ENCODE peak calls at places on chromosomes 12 and 14, in eight cellular contexts. One of them, this sample, is unnamed.

GRCh38 chr14:49366416-49366815 is 219.8 kb downstream of the RPS29 start:
- DNase-seq in neural crest cell: no peak
- DNase-seq in cardiac fibroblast: no peak
- DNase-seq in MCF 10A: no peak
- DNase-seq in Peyer's patch: no peak
- DNase-seq in sigmoid colon: no peak
- DNase-seq in foreskin fibroblast: no peak
- DNase-seq in heart left ventricle: no peak
- DNase-seq in this sample: no peak

GRCh38 chr12:67268896-67269631 is at the start of gene CAND1:
- DNase-seq in neural crest cell: peak
- DNase-seq in cardiac fibroblast: peak
- DNase-seq in MCF 10A: peak
- DNase-seq in Peyer's patch: peak
- DNase-seq in sigmoid colon: peak
- DNase-seq in foreskin fibroblast: peak
- DNase-seq in heart left ventricle: peak
- DNase-seq in this sample: peak

GRCh38 chr14:103066399-103066798 is 9.1 kb upstream of the CDC42BPB start:
- DNase-seq in neural crest cell: no peak
- DNase-seq in cardiac fibroblast: peak
- DNase-seq in MCF 10A: peak
- DNase-seq in Peyer's patch: no peak
- DNase-seq in sigmoid colon: peak
- DNase-seq in foreskin fibroblast: no peak
- DNase-seq in heart left ventricle: peak
- DNase-seq in this sample: no peak

GRCh38 chr14:88821888-88822287 is 2.6 kb upstream of the TTC8 start:
- DNase-seq in neural crest cell: no peak
- DNase-seq in cardiac fibroblast: no peak
- DNase-seq in MCF 10A: no peak
- DNase-seq in Peyer's patch: no peak
- DNase-seq in sigmoid colon: no peak
- DNase-seq in foreskin fibroblast: no peak
- DNase-seq in heart left ventricle: no peak
- DNase-seq in this sample: no peak

GRCh38 chr14:99630202-99630601 is 14.7 kb upstream of the HHIPL1 start:
- DNase-seq in neural crest cell: no peak
- DNase-seq in cardiac fibroblast: no peak
- DNase-seq in MCF 10A: no peak
- DNase-seq in Peyer's patch: no peak
- DNase-seq in sigmoid colon: no peak
- DNase-seq in foreskin fibroblast: no peak
- DNase-seq in heart left ventricle: no peak
- DNase-seq in this sample: no peak

GRCh38 chr14:69699743-69700309 is 67.1 kb upstream of the SRSF5 start:
- DNase-seq in neural crest cell: no peak
- DNase-seq in cardiac fibroblast: no peak
- DNase-seq in MCF 10A: no peak
- DNase-seq in Peyer's patch: no peak
- DNase-seq in sigmoid colon: no peak
- DNase-seq in foreskin fibroblast: no peak
- DNase-seq in heart left ventricle: no peak
- DNase-seq in this sample: no peak

GRCh38 chr14:68616255-68616902 is 176.5 kb downstream of the ZFP36L1 start:
- DNase-seq in neural crest cell: no peak
- DNase-seq in cardiac fibroblast: peak
- DNase-seq in MCF 10A: peak
- DNase-seq in Peyer's patch: no peak
- DNase-seq in sigmoid colon: no peak
- DNase-seq in foreskin fibroblast: peak
- DNase-seq in heart left ventricle: no peak
- DNase-seq in this sample: no peak

GRCh38 chr14:70350078-70350477 is 9.4 kb downstream of the COX16 start:
- DNase-seq in neural crest cell: no peak
- DNase-seq in cardiac fibroblast: no peak
- DNase-seq in MCF 10A: no peak
- DNase-seq in Peyer's patch: no peak
- DNase-seq in sigmoid colon: no peak
- DNase-seq in foreskin fibroblast: no peak
- DNase-seq in heart left ventricle: no peak
- DNase-seq in this sample: no peak

GRCh38 chr14:86712727-86713126 is 1182.8 kb downstream of the FLRT2 start:
- DNase-seq in neural crest cell: no peak
- DNase-seq in cardiac fibroblast: no peak
- DNase-seq in MCF 10A: no peak
- DNase-seq in Peyer's patch: no peak
- DNase-seq in sigmoid colon: no peak
- DNase-seq in foreskin fibroblast: no peak
- DNase-seq in heart left ventricle: no peak
- DNase-seq in this sample: no peak

GRCh38 chr12:6927999-6928702 is 392 bp downstream of the ATN1 start:
- DNase-seq in neural crest cell: no peak
- DNase-seq in cardiac fibroblast: no peak
- DNase-seq in MCF 10A: no peak
- DNase-seq in Peyer's patch: no peak
- DNase-seq in sigmoid colon: no peak
- DNase-seq in foreskin fibroblast: peak
- DNase-seq in heart left ventricle: peak
- DNase-seq in this sample: no peak

GRCh38 chr12:6927379-6927991 is at the start of gene ATN1:
- DNase-seq in neural crest cell: peak
- DNase-seq in cardiac fibroblast: peak
- DNase-seq in MCF 10A: peak
- DNase-seq in Peyer's patch: peak
- DNase-seq in sigmoid colon: peak
- DNase-seq in foreskin fibroblast: peak
- DNase-seq in heart left ventricle: peak
- DNase-seq in this sample: peak

GRCh38 chr12:6925239-6925542 is 2.6 kb upstream of the ATN1 start:
- DNase-seq in neural crest cell: no peak
- DNase-seq in cardiac fibroblast: no peak
- DNase-seq in MCF 10A: no peak
- DNase-seq in Peyer's patch: no peak
- DNase-seq in sigmoid colon: no peak
- DNase-seq in foreskin fibroblast: no peak
- DNase-seq in heart left ventricle: no peak
- DNase-seq in this sample: no peak

GRCh38 chr12:6923851-6924250 is 3.9 kb upstream of the ATN1 start:
- DNase-seq in neural crest cell: no peak
- DNase-seq in cardiac fibroblast: no peak
- DNase-seq in MCF 10A: no peak
- DNase-seq in Peyer's patch: no peak
- DNase-seq in sigmoid colon: peak
- DNase-seq in foreskin fibroblast: no peak
- DNase-seq in heart left ventricle: no peak
- DNase-seq in this sample: no peak

GRCh38 chr12:6925543-6926279 is 2.0 kb upstream of the ATN1 start:
- DNase-seq in neural crest cell: no peak
- DNase-seq in cardiac fibroblast: peak
- DNase-seq in MCF 10A: peak
- DNase-seq in Peyer's patch: peak
- DNase-seq in sigmoid colon: peak
- DNase-seq in foreskin fibroblast: peak
- DNase-seq in heart left ventricle: peak
- DNase-seq in this sample: peak
- TF ChIP-seq CTCF in neural crest cell: no peak
- TF ChIP-seq CTCF in cardiac fibroblast: no peak
- TF ChIP-seq CTCF in MCF 10A: no peak
- TF ChIP-seq CTCF in Peyer's patch: no peak
- TF ChIP-seq CTCF in sigmoid colon: peak
- TF ChIP-seq CTCF in foreskin fibroblast: no peak
- TF ChIP-seq CTCF in heart left ventricle: no peak
- TF ChIP-seq CTCF in this sample: no peak

DNA sequence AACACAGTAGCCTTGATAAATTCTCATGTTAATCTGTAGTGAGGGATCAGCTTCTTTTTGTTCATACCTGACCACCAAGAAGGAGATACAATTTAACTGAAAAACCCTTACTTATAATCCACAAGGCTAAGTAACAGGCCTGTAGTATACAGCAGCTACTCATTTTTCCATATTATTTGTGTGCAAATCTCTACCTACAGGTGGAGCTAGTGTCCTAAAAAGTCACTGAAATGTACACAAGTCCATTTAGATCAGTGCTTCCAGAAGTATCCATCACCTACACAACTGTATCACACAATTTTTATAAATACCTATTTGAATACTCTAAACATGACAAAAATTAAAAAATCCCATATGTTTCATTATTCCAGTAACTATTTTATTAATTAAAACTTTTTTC is 173.2 kb downstream of the SLC35F4 start:
- DNase-seq in neural crest cell: no peak
- DNase-seq in cardiac fibroblast: peak
- DNase-seq in MCF 10A: peak
- DNase-seq in Peyer's patch: no peak
- DNase-seq in sigmoid colon: no peak
- DNase-seq in foreskin fibroblast: peak
- DNase-seq in heart left ventricle: no peak
- DNase-seq in this sample: peak
- TF ChIP-seq CTCF in neural crest cell: peak
- TF ChIP-seq CTCF in cardiac fibroblast: peak
- TF ChIP-seq CTCF in MCF 10A: peak
- TF ChIP-seq CTCF in Peyer's patch: no peak
- TF ChIP-seq CTCF in sigmoid colon: no peak
- TF ChIP-seq CTCF in foreskin fibroblast: peak
- TF ChIP-seq CTCF in heart left ventricle: peak
- TF ChIP-seq CTCF in this sample: peak

GRCh38 chr14:95348395-95349080 is 28.8 kb upstream of the CLMN start:
- DNase-seq in neural crest cell: no peak
- DNase-seq in cardiac fibroblast: no peak
- DNase-seq in MCF 10A: no peak
- DNase-seq in Peyer's patch: no peak
- DNase-seq in sigmoid colon: no peak
- DNase-seq in foreskin fibroblast: no peak
- DNase-seq in heart left ventricle: no peak
- DNase-seq in this sample: no peak
- TF ChIP-seq CTCF in neural crest cell: no peak
- TF ChIP-seq CTCF in cardiac fibroblast: no peak
- TF ChIP-seq CTCF in MCF 10A: no peak
- TF ChIP-seq CTCF in Peyer's patch: no peak
- TF ChIP-seq CTCF in sigmoid colon: no peak
- TF ChIP-seq CTCF in foreskin fibroblast: no peak
- TF ChIP-seq CTCF in heart left ventricle: no peak
- TF ChIP-seq CTCF in this sample: no peak

GRCh38 chr12:109914461-109914860 is 14.4 kb downstream of the TCHP start:
- DNase-seq in neural crest cell: no peak
- DNase-seq in cardiac fibroblast: no peak
- DNase-seq in MCF 10A: no peak
- DNase-seq in Peyer's patch: no peak
- DNase-seq in sigmoid colon: no peak
- DNase-seq in foreskin fibroblast: no peak
- DNase-seq in heart left ventricle: no peak
- DNase-seq in this sample: no peak

GRCh38 chr12:109912790-109913189 is 12.7 kb downstream of the TCHP start:
- DNase-seq in neural crest cell: no peak
- DNase-seq in cardiac fibroblast: no peak
- DNase-seq in MCF 10A: no peak
- DNase-seq in Peyer's patch: no peak
- DNase-seq in sigmoid colon: no peak
- DNase-seq in foreskin fibroblast: peak
- DNase-seq in heart left ventricle: no peak
- DNase-seq in this sample: no peak

GRCh38 chr12:109915171-109916040 is 15.3 kb downstream of the TCHP start:
- DNase-seq in neural crest cell: no peak
- DNase-seq in cardiac fibroblast: no peak
- DNase-seq in MCF 10A: no peak
- DNase-seq in Peyer's patch: no peak
- DNase-seq in sigmoid colon: no peak
- DNase-seq in foreskin fibroblast: no peak
- DNase-seq in heart left ventricle: no peak
- DNase-seq in this sample: no peak

GRCh38 chr12:109910254-109910968 is 10.3 kb downstream of the TCHP start:
- DNase-seq in neural crest cell: no peak
- DNase-seq in cardiac fibroblast: no peak
- DNase-seq in MCF 10A: no peak
- DNase-seq in Peyer's patch: no peak
- DNase-seq in sigmoid colon: no peak
- DNase-seq in foreskin fibroblast: no peak
- DNase-seq in heart left ventricle: no peak
- DNase-seq in this sample: no peak

DNA sequence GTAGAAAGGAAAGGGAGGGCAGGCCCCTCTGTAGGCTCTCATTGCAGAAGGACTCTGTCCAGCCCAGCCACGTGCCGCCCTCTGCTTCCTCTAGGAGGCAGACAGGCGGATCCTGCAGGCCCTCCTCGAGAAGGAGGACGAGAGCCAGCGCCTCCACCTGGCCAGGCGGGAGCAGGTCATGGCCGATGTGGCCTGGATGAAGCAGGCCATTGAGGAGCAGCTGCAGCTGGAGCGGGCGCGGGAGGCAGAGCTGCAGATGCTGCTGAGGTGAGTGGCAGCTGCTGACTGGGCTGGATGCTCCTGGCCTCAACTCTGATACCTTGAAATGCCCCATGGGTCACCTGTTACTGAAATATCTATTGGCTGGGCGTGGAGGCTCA is 10.9 kb downstream of the TCHP start:
- DNase-seq in neural crest cell: peak
- DNase-seq in cardiac fibroblast: peak
- DNase-seq in MCF 10A: peak
- DNase-seq in Peyer's patch: no peak
- DNase-seq in sigmoid colon: no peak
- DNase-seq in foreskin fibroblast: peak
- DNase-seq in heart left ventricle: no peak
- DNase-seq in this sample: no peak
- TF ChIP-seq CTCF in neural crest cell: peak
- TF ChIP-seq CTCF in cardiac fibroblast: peak
- TF ChIP-seq CTCF in MCF 10A: peak
- TF ChIP-seq CTCF in Peyer's patch: no peak
- TF ChIP-seq CTCF in sigmoid colon: no peak
- TF ChIP-seq CTCF in foreskin fibroblast: peak
- TF ChIP-seq CTCF in heart left ventricle: no peak
- TF ChIP-seq CTCF in this sample: peak

This sample was measured in AG09319.